ENCODE peak calls at places on chromosomes 3 and 15, in four cellular contexts. D is ecto neural progenitor cell, J is A172, A is neural crest cell. L is an unnamed sample.

GRCh38 chr15:32765236-32765635 is 47.4 kb downstream of the GREM1 start:
- DNase-seq in D (no peak), J (no peak), A (no peak), L (no peak)

GRCh38 chr3:171516765-171517164 is 56.6 kb upstream of the TNIK start:
- DNase-seq in D (no peak), J (no peak), A (no peak), L (no peak)

GRCh38 chr15:37100109-37100873 is at the start of gene MEIS2:
- DNase-seq in D (peak; percentile 92), J (peak; percentile 79), A (peak; percentile 76), L (peak; percentile 63)

GRCh38 chr15:31264534-31265089 is 62.0 kb upstream of the KLF13 start:
- DNase-seq in D (peak; percentile 32), J (no peak), A (no peak), L (no peak)

GRCh38 chr15:66923438-66923881 is 141.9 kb upstream of the SMAD3 start:
- DNase-seq in D (peak; percentile 72), J (no peak), A (peak; percentile 50), L (no peak)

GRCh38 chr3:56125358-56126005 is 342.8 kb downstream of the ERC2 start:
- DNase-seq in D (no peak), J (peak; percentile 71), A (no peak), L (no peak)

GRCh38 chr3:194337965-194338753 is 13.0 kb downstream of the CPN2 start:
- DNase-seq in D (no peak), J (no peak), A (no peak), L (no peak)

GRCh38 chr3:71581981-71582611 is 1.4 kb downstream of the FOXP1 start:
- DNase-seq in D (peak; percentile 79), J (peak; percentile 18), A (peak; percentile 48), L (no peak)

GRCh38 chr3:158961497-158961896 is 159.6 kb downstream of the MFSD1 start:
- DNase-seq in D (no peak), J (no peak), A (no peak), L (no peak)

GRCh38 chr3:160435747-160436146 is 13.8 kb downstream of the TRIM59 start:
- DNase-seq in D (no peak), J (no peak), A (no peak), L (no peak)